ENCODE peak calls at places on chromosomes 13 and 19, in four cellular contexts. C, M, H and E are unnamed samples.

GRCh38 chr19:33174186-33174585 is 19.9 kb upstream of the LRP3 start:
- DNase-seq in C (no peak), H (no peak), M (no peak), E (no peak)

GRCh38 chr13:109509154-109509905 is 277.1 kb downstream of the IRS2 start:
- DNase-seq in C (peak; percentile 66), M (no peak), H (no peak), E (no peak)

GRCh38 chr19:10431943-10432735 is 11.8 kb downstream of the PDE4A start:
- DNase-seq in C (no peak), M (no peak), H (peak; percentile 25), E (peak; percentile 69)

GRCh38 chr19:33000510-33000909 is 28.5 kb downstream of the FAAP24 start:
- DNase-seq in H (no peak), C (no peak), M (no peak), E (no peak)

GRCh38 chr13:99624936-99625540 is 123.8 kb downstream of the TM9SF2 start:
- DNase-seq in M (no peak), C (no peak), H (no peak), E (peak; percentile 50)

GRCh38 chr13:108220042-108220441 is 1.9 kb downstream of the ABHD13 start:
- DNase-seq in H (peak; percentile 36), C (no peak), M (no peak), E (no peak)

GRCh38 chr13:109968876-109969577 is 182.6 kb upstream of the IRS2 start:
- DNase-seq in H (no peak), M (no peak), C (no peak), E (no peak)

GRCh38 chr19:18596752-18597157 is 8.2 kb downstream of the REX1BD start:
- DNase-seq in C (no peak), M (no peak), H (peak; percentile 63), E (peak; percentile 92)

GRCh38 chr13:73599232-73600128 is 534.7 kb downstream of the KLF12 start:
- DNase-seq in H (no peak), M (no peak), C (no peak), E (no peak)

GRCh38 chr13:67416047-67416925 is 186.2 kb upstream of the PCDH9 start:
- DNase-seq in H (peak; percentile 74), C (peak; percentile 29), M (peak; percentile 38), E (peak; percentile 81)

GRCh38 chr19:2282062-2282861 is at the start of gene PEAK3:
- DNase-seq in H (peak; percentile 81), M (no peak), C (peak; percentile 24), E (peak; percentile 70)

GRCh38 chr13:50800091-50800739 is 43.3 kb downstream of the DLEU7 start:
- DNase-seq in M (no peak), C (no peak), H (no peak), E (no peak)

GRCh38 chr13:66689037-66689619 is 541.0 kb downstream of the PCDH9 start:
- DNase-seq in M (no peak), C (no peak), H (peak; percentile 8), E (no peak)

GRCh38 chr13:110044521-110045200 is 258.3 kb upstream of the IRS2 start:
- DNase-seq in M (no peak), C (peak; percentile 16), H (peak; percentile 45), E (no peak)

GRCh38 chr19:39590265-39590664 is 12.1 kb upstream of the LGALS13 start:
- DNase-seq in C (peak; percentile 5), H (peak; percentile 35), M (no peak), E (no peak)

GRCh38 chr19:35013820-35014754 is 14.0 kb downstream of the GRAMD1A start:
- DNase-seq in M (no peak), H (no peak), C (no peak), E (no peak)

GRCh38 chr19:42229855-42230331 is 9.8 kb downstream of the ZNF526 start:
- DNase-seq in C (peak; percentile 12), M (no peak), H (no peak), E (no peak)

GRCh38 chr13:93249259-93249917 is 22.8 kb downstream of the GPC6 start:
- DNase-seq in M (no peak), H (peak; percentile 79), C (peak; percentile 95), E (no peak)

GRCh38 chr13:32989331-32989730 is 26.9 kb upstream of the KL start:
- DNase-seq in M (no peak), C (no peak), H (no peak), E (no peak)

GRCh38 chr13:76717092-76717491 is 169.1 kb downstream of the KCTD12 start:
- DNase-seq in H (no peak), C (peak; percentile 73), M (no peak), E (no peak)

GRCh38 chr13:66265446-66265845 is 964.7 kb downstream of the PCDH9 start:
- DNase-seq in M (no peak), C (peak; percentile 10), H (peak; percentile 3), E (no peak)

GRCh38 chr19:41877916-41878905 is 1.1 kb downstream of the CD79A start:
- DNase-seq in C (no peak), H (no peak), M (no peak), E (no peak)

GRCh38 chr19:44653977-44654784 is 10.5 kb downstream of the PVR start:
- DNase-seq in C (peak; percentile 43), M (no peak), H (peak; percentile 76), E (peak; percentile 78)

GRCh38 chr13:109790951-109791605 is 4.7 kb upstream of the IRS2 start:
- DNase-seq in H (peak; percentile 77), M (no peak), C (peak; percentile 41), E (peak; percentile 40)

GRCh38 chr19:44796701-44797115 is 12.2 kb upstream of the BCAM start:
- DNase-seq in M (no peak), H (peak; percentile 67), C (peak; percentile 23), E (peak; percentile 55)

GRCh38 chr19:54462072-54462712 is 1.4 kb downstream of the LENG9 start:
- DNase-seq in H (no peak), C (no peak), M (no peak), E (peak; percentile 40)

DNA sequence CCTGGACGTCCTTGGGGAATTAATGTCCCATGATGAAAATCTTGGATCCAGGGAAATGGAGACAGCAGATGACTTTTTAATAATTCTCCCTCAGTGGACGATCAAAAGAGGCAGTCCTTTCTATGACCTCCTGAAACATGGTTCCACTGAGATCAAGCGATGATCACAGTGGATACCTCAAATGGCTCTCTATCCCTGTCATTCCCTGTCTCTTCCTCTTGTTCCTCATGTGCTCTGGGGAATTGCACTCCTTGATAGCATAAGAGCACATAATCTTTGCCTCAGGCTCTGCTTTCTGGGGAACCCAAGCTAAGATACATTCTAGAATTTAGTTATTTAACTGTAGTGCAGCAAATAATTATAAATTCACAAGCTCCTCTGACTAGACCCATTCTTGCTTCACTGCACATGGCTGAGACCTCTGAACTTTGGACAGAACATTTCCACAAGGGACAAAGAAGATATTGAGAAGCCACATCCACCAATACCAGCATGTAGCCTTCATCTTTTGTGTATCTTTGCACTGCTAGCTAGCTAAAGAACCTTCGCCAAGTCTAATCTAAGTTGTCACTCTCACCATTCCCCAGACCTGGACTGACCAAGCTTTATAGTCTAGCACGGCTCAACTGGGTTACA is 142.9 kb downstream of the SUCLA2 start:
- DNase-seq in C (no peak), M (no peak), H (no peak), E (no peak)
- H4K5ac ChIP-seq in C (no peak overlapping the region), M (no peak overlapping the region), H (no peak overlapping the region), E (no peak overlapping the region)

GRCh38 chr13:43365042-43365344 is 341.6 kb downstream of the DNAJC15 start:
- DNase-seq in M (no peak), C (no peak), H (no peak), E (no peak)
- H4K5ac ChIP-seq in M (no peak overlapping the region), C (peak overlapping the region; percentile 23), H (no peak overlapping the region), E (no peak overlapping the region)

GRCh38 chr19:5929179-5929578 is 15.1 kb downstream of the CAPS start:
- DNase-seq in C (no peak), H (no peak), M (no peak), E (no peak)

GRCh38 chr19:5923356-5923755 is 9.3 kb downstream of the CAPS start:
- DNase-seq in H (no peak), M (no peak), C (no peak), E (no peak)

GRCh38 chr19:5927439-5927821 is 13.4 kb downstream of the CAPS start:
- DNase-seq in C (no peak), H (no peak), M (no peak), E (no peak)

GRCh38 chr19:5926641-5927438 is 12.8 kb downstream of the CAPS start:
- DNase-seq in C (no peak), M (no peak), H (peak; percentile 16), E (no peak)

DNA sequence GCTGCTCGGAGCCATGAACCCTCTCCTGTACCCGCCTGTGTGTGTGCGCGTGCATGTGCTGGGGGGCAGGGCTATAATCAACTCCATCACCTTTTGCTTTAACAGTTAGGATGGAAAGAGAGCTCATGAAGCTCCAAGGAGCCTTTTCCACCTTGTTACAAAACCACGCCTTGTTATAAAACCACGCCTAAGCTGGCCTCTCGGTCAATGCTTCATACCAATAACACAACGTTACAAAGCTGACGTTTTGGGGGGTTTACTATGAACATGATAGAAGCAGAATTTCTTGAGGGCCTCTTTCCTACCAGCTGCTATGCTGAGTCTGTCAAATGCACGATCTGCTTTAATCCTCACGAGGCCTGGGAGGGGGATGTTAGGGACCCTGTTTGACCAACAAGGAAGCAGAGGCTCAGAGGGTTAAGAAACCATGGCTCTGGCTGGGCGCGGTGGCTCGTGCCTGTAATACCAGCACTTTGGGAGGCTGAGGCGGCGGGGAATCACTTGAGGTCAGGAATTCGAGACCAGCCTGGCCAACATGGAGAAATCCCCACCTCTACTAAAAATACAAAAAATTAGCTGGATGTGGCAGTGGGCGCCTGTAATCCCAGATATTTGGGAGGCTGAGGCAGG is 11.9 kb downstream of the CAPS start:
- DNase-seq in M (no peak), H (no peak), C (no peak), E (no peak)
- H4K5ac ChIP-seq in M (no peak overlapping the region), H (no peak overlapping the region), C (no peak overlapping the region), E (no peak overlapping the region)

GRCh38 chr19:16185925-16186234 is 670 bp downstream of the FAM32A start:
- DNase-seq in H (no peak), M (no peak), C (no peak), E (no peak)
- H4K5ac ChIP-seq in H (no peak overlapping the region), M (no peak overlapping the region), C (no peak overlapping the region), E (no peak overlapping the region)

GRCh38 chr13:95362666-95363065 is 61.4 kb upstream of the ABCC4 start:
- DNase-seq in C (no peak), H (no peak), M (no peak), E (no peak)

GRCh38 chr13:95356916-95357315 is 55.7 kb upstream of the ABCC4 start:
- DNase-seq in C (no peak), H (no peak), M (no peak), E (no peak)

GRCh38 chr13:95360052-95360451 is 58.8 kb upstream of the ABCC4 start:
- DNase-seq in H (peak; percentile 81), M (no peak), C (no peak), E (no peak)

GRCh38 chr13:95357875-95358274 is 56.6 kb upstream of the ABCC4 start:
- DNase-seq in C (no peak), M (no peak), H (no peak), E (no peak)

DNA sequence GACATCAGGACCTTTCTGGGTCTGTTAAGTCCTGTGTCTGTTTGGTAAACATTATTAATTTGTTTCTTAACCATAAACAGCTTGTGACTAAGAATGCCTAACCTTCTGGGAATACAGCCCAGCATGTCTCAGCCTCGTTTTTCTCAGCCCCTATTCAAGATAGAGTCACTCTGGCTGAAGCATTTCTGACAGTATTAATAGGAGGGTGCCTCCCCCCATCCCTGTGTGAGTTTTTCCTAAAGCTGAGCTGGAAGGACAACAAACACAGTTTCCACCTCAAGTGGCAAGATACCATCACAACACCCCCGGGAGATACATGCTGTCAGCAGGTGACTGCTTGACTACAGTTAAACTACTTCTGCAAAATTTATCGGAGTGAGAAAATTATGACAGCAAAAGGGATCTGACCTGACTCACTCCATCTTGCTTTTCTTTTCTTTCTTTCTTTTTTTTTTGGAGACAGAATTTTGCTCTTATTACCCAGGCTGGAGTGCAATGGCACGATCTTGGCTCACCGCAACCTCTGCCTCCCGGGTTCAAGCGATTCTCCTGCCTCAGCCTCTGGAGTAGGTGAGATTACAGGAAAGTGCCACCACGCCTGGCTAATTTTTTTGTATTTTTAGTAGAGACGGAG is 59.3 kb upstream of the ABCC4 start:
- DNase-seq in M (no peak), H (no peak), C (peak; percentile 49), E (no peak)
- H4K5ac ChIP-seq in M (no peak overlapping the region), H (no peak overlapping the region), C (no peak overlapping the region), E (no peak overlapping the region)